ENCODE peak calls at places on chromosome 17, in seven cellular contexts. C is uterus, W is ovary, R is fibroblast of lung, F is stomach, E is esophagus squamous epithelium, I is AG04450. N is an unnamed sample.

GRCh38 chr17:68461589-68461988 is 4.3 kb upstream of the WIPI1 start:
- DNase-seq in C (no peak), W (no peak), R (no peak), F (peak; percentile 45), E (no peak), I (no peak), N (no peak)

GRCh38 chr17:1351275-1351674 is 48.7 kb downstream of the YWHAE start:
- DNase-seq in C (no peak), W (no peak), R (no peak), F (no peak), E (no peak), I (no peak), N (no peak)

GRCh38 chr17:17347956-17348871 is 45.0 kb downstream of the NT5M start:
- DNase-seq in C (no peak), W (no peak), R (no peak), F (no peak), E (no peak), I (no peak), N (no peak)

GRCh38 chr17:12959441-12959840 is 58.4 kb downstream of the ELAC2 start:
- DNase-seq in C (no peak), W (no peak), R (peak; percentile 79), F (no peak), E (no peak), I (no peak), N (no peak)

GRCh38 chr17:21007646-21008045 is 35.2 kb downstream of the USP22 start:
- DNase-seq in C (no peak), W (no peak), R (no peak), F (no peak), E (no peak), I (no peak), N (no peak)

GRCh38 chr17:68600881-68601564 is at the start of gene FAM20A:
- DNase-seq in C (peak; percentile 56), W (peak; percentile 66), R (no peak), F (peak; percentile 87), E (no peak), I (no peak), N (peak; percentile 84)

GRCh38 chr17:2025220-2025621 is at the start of gene RTN4RL1:
- DNase-seq in C (peak; percentile 61), W (peak; percentile 58), R (peak; percentile 57), F (peak; percentile 66), E (no peak), I (no peak), N (peak; percentile 84)

GRCh38 chr17:57874434-57875108 is 24.7 kb upstream of the MRPS23 start:
- DNase-seq in C (peak; percentile 83), W (peak; percentile 83), R (peak; percentile 97), F (no peak), E (no peak), I (peak; percentile 87), N (peak; percentile 65)

GRCh38 chr17:27218041-27218440 is 75.9 kb upstream of the WSB1 start:
- DNase-seq in C (no peak), W (no peak), R (no peak), F (no peak), E (no peak), I (no peak), N (no peak)

GRCh38 chr17:49063652-49064051 is 66.5 kb downstream of the IGF2BP1 start:
- DNase-seq in C (no peak), W (no peak), R (peak; percentile 18), F (no peak), E (no peak), I (no peak), N (no peak)

GRCh38 chr17:60832206-60832605 is 154.6 kb downstream of the BCAS3 start:
- DNase-seq in C (no peak), W (no peak), R (peak; percentile 46), F (no peak), E (no peak), I (no peak), N (no peak)

GRCh38 chr17:30379303-30380105 is 777 bp downstream of the CPD start:
- DNase-seq in C (no peak), W (peak; percentile 50), R (no peak), F (peak; percentile 34), E (no peak), I (no peak), N (peak; percentile 65)

GRCh38 chr17:19331553-19332245 is 30.8 kb downstream of the B9D1 start:
- DNase-seq in C (no peak), W (no peak), R (peak; percentile 23), F (peak; percentile 8), E (no peak), I (no peak), N (no peak)

DNA sequence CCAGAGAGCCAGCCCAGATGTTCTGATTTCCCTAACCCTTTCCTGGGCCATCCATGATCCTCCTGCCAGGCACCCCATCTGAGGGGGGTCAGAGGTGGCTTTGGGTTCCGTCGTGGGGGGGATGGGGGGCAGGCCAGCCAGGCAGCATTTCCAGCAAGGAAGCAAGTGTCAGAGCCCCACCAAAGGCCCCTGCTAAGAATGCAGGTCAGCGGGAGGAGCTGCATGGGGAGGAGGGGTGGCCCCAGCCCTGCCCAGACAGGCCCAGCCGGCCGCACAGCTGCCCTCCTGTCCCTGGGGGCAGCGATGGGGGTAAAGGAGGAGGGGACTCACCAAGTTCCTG is 2.3 kb upstream of the SCRN2 start:
- DNase-seq in C (no peak), W (no peak), R (no peak), F (no peak), E (no peak), I (no peak), N (no peak)
- TF ChIP-seq CTCF in C (no peak), W (no peak), R (no peak), F (no peak), E (no peak), I (no peak), N (no peak)

GRCh38 chr17:9002610-9003354 is 18.5 kb upstream of the NTN1 start:
- DNase-seq in C (peak; percentile 28), W (no peak), R (peak; percentile 30), F (no peak), E (no peak), I (no peak), N (no peak)
- H3K27ac ChIP-seq in C (no peak overlapping the region), W (no peak overlapping the region), R (no peak overlapping the region), F (no peak overlapping the region), E (peak overlapping the region; percentile 34), I (no peak overlapping the region), N (no peak overlapping the region)

GRCh38 chr17:8057691-8058114 is 18.8 kb downstream of the ALOX15B start:
- DNase-seq in C (peak; percentile 44), W (no peak), R (peak; percentile 67), F (peak; percentile 64), E (no peak), I (peak; percentile 51), N (peak; percentile 47)
- H3K4me3 ChIP-seq in C (no peak overlapping the region), W (no peak overlapping the region), R (no peak overlapping the region), F (peak overlapping the region; percentile 25), E (no peak overlapping the region), I (no peak overlapping the region), N (peak overlapping the region; percentile 22)

GRCh38 chr17:75205793-75206163 is 299 bp downstream of the NUP85 start:
- DNase-seq in C (no peak), W (no peak), R (no peak), F (no peak), E (no peak), I (no peak), N (no peak)

GRCh38 chr17:75194879-75195278 is 10.6 kb upstream of the NUP85 start:
- DNase-seq in C (no peak), W (no peak), R (peak; percentile 73), F (no peak), E (no peak), I (no peak), N (no peak)

GRCh38 chr17:75205037-75205792 is at the start of gene NUP85:
- DNase-seq in C (peak; percentile 92), W (peak; percentile 95), R (peak; percentile 89), F (peak; percentile 92), E (peak; percentile 46), I (peak; percentile 79), N (peak; percentile 95)

GRCh38 chr17:75199886-75200618 is 5.4 kb upstream of the NUP85 start:
- DNase-seq in C (no peak), W (no peak), R (no peak), F (no peak), E (no peak), I (no peak), N (no peak)
- TF ChIP-seq CTCF in C (no peak), W (no peak), R (no peak), F (no peak), E (no peak), I (no peak), N (no peak)

DNA sequence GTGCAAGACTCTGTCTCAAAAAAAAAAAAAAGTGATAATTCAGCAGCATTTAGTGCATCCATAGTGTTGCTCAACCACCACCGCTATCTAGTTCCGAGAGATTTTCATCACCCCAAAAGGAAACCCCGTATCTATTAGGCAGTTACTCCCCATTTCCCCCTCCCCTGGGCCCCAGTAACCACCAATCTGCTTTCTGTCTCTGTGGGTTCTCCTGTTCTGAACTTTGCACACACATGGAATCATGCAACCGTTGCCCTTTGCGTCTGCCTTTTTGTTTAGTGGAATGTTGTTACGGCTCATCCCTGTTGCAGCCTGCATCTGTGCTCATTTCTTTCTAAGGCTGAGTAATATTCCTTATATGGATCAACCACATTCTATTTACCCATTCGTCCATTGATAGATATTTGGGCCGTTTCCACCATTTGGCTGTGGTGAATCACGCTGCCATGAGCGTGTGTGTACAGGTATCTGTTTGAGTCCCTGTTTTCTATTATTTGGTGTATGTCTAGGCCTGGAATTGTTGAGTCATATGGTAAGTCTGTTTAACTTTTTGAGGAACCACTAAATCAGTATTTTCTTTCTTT is 8.7 kb upstream of the SYNGR2 start:
- DNase-seq in C (no peak), W (no peak), R (peak; percentile 85), F (no peak), E (no peak), I (peak; percentile 80), N (no peak)
- H3K27ac ChIP-seq in C (no peak overlapping the region), W (no peak overlapping the region), R (no peak overlapping the region), F (no peak overlapping the region), E (peak overlapping the region; percentile 73), I (peak overlapping the region; percentile 57), N (no peak overlapping the region)

GRCh38 chr17:78781339-78782304 is at the start of gene CYTH1:
- DNase-seq in C (peak; percentile 44), W (no peak), R (no peak), F (peak; percentile 45), E (no peak), I (no peak), N (peak; percentile 74)

GRCh38 chr17:78785011-78785662 is 3.1 kb upstream of the CYTH1 start:
- DNase-seq in C (no peak), W (peak; percentile 21), R (no peak), F (no peak), E (no peak), I (no peak), N (no peak)

GRCh38 chr17:78785663-78786057 is 3.6 kb upstream of the CYTH1 start:
- DNase-seq in C (no peak), W (no peak), R (no peak), F (no peak), E (no peak), I (no peak), N (no peak)

GRCh38 chr17:78784397-78784751 is 2.3 kb upstream of the CYTH1 start:
- DNase-seq in C (no peak), W (peak; percentile 12), R (no peak), F (no peak), E (no peak), I (no peak), N (no peak)

GRCh38 chr17:78783711-78784396 is 1.8 kb upstream of the CYTH1 start:
- DNase-seq in C (no peak), W (peak; percentile 24), R (no peak), F (no peak), E (no peak), I (no peak), N (no peak)
- H3K4me3 ChIP-seq in C (no peak overlapping the region), W (no peak overlapping the region), R (no peak overlapping the region), F (no peak overlapping the region), E (no peak overlapping the region), I (no peak overlapping the region), N (no peak overlapping the region)

GRCh38 chr17:33739714-33740113 is 446.6 kb upstream of the ASIC2 start:
- DNase-seq in C (no peak), W (no peak), R (no peak), F (no peak), E (no peak), I (no peak), N (no peak)
- TF ChIP-seq CTCF in C (no peak), W (no peak), R (no peak), F (no peak), E (no peak), I (no peak), N (no peak)